ENCODE peak calls at places on chromosomes 3 and 15, in seven cellular contexts. One of them, this sample, is unnamed.

GRCh38 chr3:42247576-42248027 is 18.4 kb downstream of the CCK start:
- DNase-seq in activated CD4-positive, alpha-beta T cell treated with anti-CD3 and anti-CD28 coated beads, Interleukin-2, amount 50 U/mL, for 1 hour: peak; percentile 57
- DNase-seq in T-helper 9 cell: peak; percentile 25
- DNase-seq in COR-L47: peak; percentile 42
- DNase-seq in NCI-H510A: no peak
- DNase-seq in heart left ventricle: no peak
- DNase-seq in iris pigment epithelial cell: peak; percentile 56
- DNase-seq in this sample: peak; percentile 19

GRCh38 chr3:127786358-127787070 is 35.8 kb downstream of the MGLL start:
- DNase-seq in activated CD4-positive, alpha-beta T cell treated with anti-CD3 and anti-CD28 coated beads, Interleukin-2, amount 50 U/mL, for 1 hour: no peak
- DNase-seq in T-helper 9 cell: no peak
- DNase-seq in COR-L47: peak; percentile 87
- DNase-seq in NCI-H510A: peak; percentile 24
- DNase-seq in heart left ventricle: peak; percentile 83
- DNase-seq in iris pigment epithelial cell: no peak
- DNase-seq in this sample: no peak

GRCh38 chr3:9893739-9894138 is 3.3 kb downstream of the JAGN1 start:
- DNase-seq in activated CD4-positive, alpha-beta T cell treated with anti-CD3 and anti-CD28 coated beads, Interleukin-2, amount 50 U/mL, for 1 hour: no peak
- DNase-seq in T-helper 9 cell: no peak
- DNase-seq in COR-L47: no peak
- DNase-seq in NCI-H510A: no peak
- DNase-seq in heart left ventricle: no peak
- DNase-seq in iris pigment epithelial cell: no peak
- DNase-seq in this sample: no peak

GRCh38 chr15:26095710-26096330 is 232.7 kb upstream of the ATP10A start:
- DNase-seq in activated CD4-positive, alpha-beta T cell treated with anti-CD3 and anti-CD28 coated beads, Interleukin-2, amount 50 U/mL, for 1 hour: no peak
- DNase-seq in T-helper 9 cell: no peak
- DNase-seq in COR-L47: no peak
- DNase-seq in NCI-H510A: no peak
- DNase-seq in heart left ventricle: no peak
- DNase-seq in iris pigment epithelial cell: no peak
- DNase-seq in this sample: no peak

GRCh38 chr3:95217661-95218060 is 1154.8 kb downstream of the NSUN3 start:
- DNase-seq in activated CD4-positive, alpha-beta T cell treated with anti-CD3 and anti-CD28 coated beads, Interleukin-2, amount 50 U/mL, for 1 hour: no peak
- DNase-seq in T-helper 9 cell: no peak
- DNase-seq in COR-L47: no peak
- DNase-seq in NCI-H510A: no peak
- DNase-seq in heart left ventricle: no peak
- DNase-seq in iris pigment epithelial cell: no peak
- DNase-seq in this sample: no peak

GRCh38 chr15:100255644-100256043 is 86.1 kb downstream of the ADAMTS17 start:
- DNase-seq in activated CD4-positive, alpha-beta T cell treated with anti-CD3 and anti-CD28 coated beads, Interleukin-2, amount 50 U/mL, for 1 hour: no peak
- DNase-seq in T-helper 9 cell: no peak
- DNase-seq in COR-L47: no peak
- DNase-seq in NCI-H510A: no peak
- DNase-seq in heart left ventricle: no peak
- DNase-seq in iris pigment epithelial cell: no peak
- DNase-seq in this sample: no peak

GRCh38 chr3:7518471-7518870 is 657.6 kb downstream of the GRM7 start:
- DNase-seq in activated CD4-positive, alpha-beta T cell treated with anti-CD3 and anti-CD28 coated beads, Interleukin-2, amount 50 U/mL, for 1 hour: no peak
- DNase-seq in T-helper 9 cell: no peak
- DNase-seq in COR-L47: no peak
- DNase-seq in NCI-H510A: no peak
- DNase-seq in heart left ventricle: no peak
- DNase-seq in iris pigment epithelial cell: peak; percentile 11
- DNase-seq in this sample: no peak

GRCh38 chr15:98914626-98915025 is 93.0 kb downstream of the PGPEP1L start:
- DNase-seq in activated CD4-positive, alpha-beta T cell treated with anti-CD3 and anti-CD28 coated beads, Interleukin-2, amount 50 U/mL, for 1 hour: no peak
- DNase-seq in T-helper 9 cell: no peak
- DNase-seq in COR-L47: no peak
- DNase-seq in NCI-H510A: no peak
- DNase-seq in heart left ventricle: no peak
- DNase-seq in iris pigment epithelial cell: peak; percentile 86
- DNase-seq in this sample: no peak

GRCh38 chr3:14532691-14533456 is 7.3 kb downstream of the GRIP2 start:
- DNase-seq in activated CD4-positive, alpha-beta T cell treated with anti-CD3 and anti-CD28 coated beads, Interleukin-2, amount 50 U/mL, for 1 hour: no peak
- DNase-seq in T-helper 9 cell: no peak
- DNase-seq in COR-L47: peak; percentile 69
- DNase-seq in NCI-H510A: no peak
- DNase-seq in heart left ventricle: peak; percentile 67
- DNase-seq in iris pigment epithelial cell: no peak
- DNase-seq in this sample: no peak

GRCh38 chr3:37183375-37183831 is 9.0 kb upstream of the LRRFIP2 start:
- DNase-seq in activated CD4-positive, alpha-beta T cell treated with anti-CD3 and anti-CD28 coated beads, Interleukin-2, amount 50 U/mL, for 1 hour: no peak
- DNase-seq in T-helper 9 cell: no peak
- DNase-seq in COR-L47: no peak
- DNase-seq in NCI-H510A: no peak
- DNase-seq in heart left ventricle: no peak
- DNase-seq in iris pigment epithelial cell: peak; percentile 95
- DNase-seq in this sample: no peak

GRCh38 chr3:13275376-13276005 is 144.6 kb downstream of the NUP210 start:
- DNase-seq in activated CD4-positive, alpha-beta T cell treated with anti-CD3 and anti-CD28 coated beads, Interleukin-2, amount 50 U/mL, for 1 hour: no peak
- DNase-seq in T-helper 9 cell: no peak
- DNase-seq in COR-L47: no peak
- DNase-seq in NCI-H510A: no peak
- DNase-seq in heart left ventricle: no peak
- DNase-seq in iris pigment epithelial cell: no peak
- DNase-seq in this sample: no peak

GRCh38 chr15:68620721-68621528 is 42.1 kb downstream of the CORO2B start:
- DNase-seq in activated CD4-positive, alpha-beta T cell treated with anti-CD3 and anti-CD28 coated beads, Interleukin-2, amount 50 U/mL, for 1 hour: no peak
- DNase-seq in T-helper 9 cell: no peak
- DNase-seq in COR-L47: peak; percentile 99
- DNase-seq in NCI-H510A: no peak
- DNase-seq in heart left ventricle: peak; percentile 93
- DNase-seq in iris pigment epithelial cell: peak; percentile 95
- DNase-seq in this sample: no peak

GRCh38 chr3:55870576-55870975 is 383.5 kb upstream of the WNT5A start:
- DNase-seq in activated CD4-positive, alpha-beta T cell treated with anti-CD3 and anti-CD28 coated beads, Interleukin-2, amount 50 U/mL, for 1 hour: no peak
- DNase-seq in T-helper 9 cell: no peak
- DNase-seq in COR-L47: peak; percentile 22
- DNase-seq in NCI-H510A: no peak
- DNase-seq in heart left ventricle: no peak
- DNase-seq in iris pigment epithelial cell: no peak
- DNase-seq in this sample: no peak

GRCh38 chr3:185205865-185206264 is 48.0 kb downstream of the EHHADH start:
- DNase-seq in activated CD4-positive, alpha-beta T cell treated with anti-CD3 and anti-CD28 coated beads, Interleukin-2, amount 50 U/mL, for 1 hour: no peak
- DNase-seq in T-helper 9 cell: no peak
- DNase-seq in COR-L47: no peak
- DNase-seq in NCI-H510A: no peak
- DNase-seq in heart left ventricle: no peak
- DNase-seq in iris pigment epithelial cell: no peak
- DNase-seq in this sample: no peak

GRCh38 chr3:20324664-20325478 is 138.9 kb upstream of the SGO1 start:
- DNase-seq in activated CD4-positive, alpha-beta T cell treated with anti-CD3 and anti-CD28 coated beads, Interleukin-2, amount 50 U/mL, for 1 hour: no peak
- DNase-seq in T-helper 9 cell: no peak
- DNase-seq in COR-L47: no peak
- DNase-seq in NCI-H510A: no peak
- DNase-seq in heart left ventricle: no peak
- DNase-seq in iris pigment epithelial cell: no peak
- DNase-seq in this sample: no peak

GRCh38 chr15:64635486-64635815 is 139.9 kb downstream of the RBPMS2 start:
- DNase-seq in activated CD4-positive, alpha-beta T cell treated with anti-CD3 and anti-CD28 coated beads, Interleukin-2, amount 50 U/mL, for 1 hour: no peak
- DNase-seq in T-helper 9 cell: no peak
- DNase-seq in COR-L47: peak; percentile 56
- DNase-seq in NCI-H510A: no peak
- DNase-seq in heart left ventricle: peak; percentile 34
- DNase-seq in iris pigment epithelial cell: peak; percentile 94
- DNase-seq in this sample: no peak

GRCh38 chr15:63514533-63514943 is 10.1 kb downstream of the USP3 start:
- DNase-seq in activated CD4-positive, alpha-beta T cell treated with anti-CD3 and anti-CD28 coated beads, Interleukin-2, amount 50 U/mL, for 1 hour: no peak
- DNase-seq in T-helper 9 cell: no peak
- DNase-seq in COR-L47: no peak
- DNase-seq in NCI-H510A: no peak
- DNase-seq in heart left ventricle: no peak
- DNase-seq in iris pigment epithelial cell: peak; percentile 94
- DNase-seq in this sample: no peak

GRCh38 chr3:109275702-109276293 is 40.5 kb downstream of the DPPA2 start:
- DNase-seq in activated CD4-positive, alpha-beta T cell treated with anti-CD3 and anti-CD28 coated beads, Interleukin-2, amount 50 U/mL, for 1 hour: no peak
- DNase-seq in T-helper 9 cell: no peak
- DNase-seq in COR-L47: peak; percentile 23
- DNase-seq in NCI-H510A: no peak
- DNase-seq in heart left ventricle: no peak
- DNase-seq in iris pigment epithelial cell: peak; percentile 52
- DNase-seq in this sample: no peak

GRCh38 chr15:78007965-78008886 is 69.3 kb downstream of the TBC1D2B start:
- DNase-seq in activated CD4-positive, alpha-beta T cell treated with anti-CD3 and anti-CD28 coated beads, Interleukin-2, amount 50 U/mL, for 1 hour: no peak
- DNase-seq in T-helper 9 cell: no peak
- DNase-seq in COR-L47: no peak
- DNase-seq in NCI-H510A: no peak
- DNase-seq in heart left ventricle: peak; percentile 88
- DNase-seq in iris pigment epithelial cell: peak; percentile 86
- DNase-seq in this sample: no peak

GRCh38 chr3:151976211-151977050 is 103.0 kb downstream of the SUCNR1 start:
- DNase-seq in activated CD4-positive, alpha-beta T cell treated with anti-CD3 and anti-CD28 coated beads, Interleukin-2, amount 50 U/mL, for 1 hour: no peak
- DNase-seq in T-helper 9 cell: no peak
- DNase-seq in COR-L47: no peak
- DNase-seq in NCI-H510A: no peak
- DNase-seq in heart left ventricle: no peak
- DNase-seq in iris pigment epithelial cell: peak; percentile 99
- DNase-seq in this sample: no peak

GRCh38 chr3:189363856-189364255 is 192.1 kb downstream of the TPRG1 start:
- DNase-seq in activated CD4-positive, alpha-beta T cell treated with anti-CD3 and anti-CD28 coated beads, Interleukin-2, amount 50 U/mL, for 1 hour: no peak
- DNase-seq in T-helper 9 cell: no peak
- DNase-seq in COR-L47: no peak
- DNase-seq in NCI-H510A: no peak
- DNase-seq in heart left ventricle: no peak
- DNase-seq in iris pigment epithelial cell: peak; percentile 11
- DNase-seq in this sample: no peak

GRCh38 chr15:45821390-45821789 is 186.6 kb downstream of the SQOR start:
- DNase-seq in activated CD4-positive, alpha-beta T cell treated with anti-CD3 and anti-CD28 coated beads, Interleukin-2, amount 50 U/mL, for 1 hour: no peak
- DNase-seq in T-helper 9 cell: no peak
- DNase-seq in COR-L47: no peak
- DNase-seq in NCI-H510A: no peak
- DNase-seq in heart left ventricle: no peak
- DNase-seq in iris pigment epithelial cell: no peak
- DNase-seq in this sample: no peak

GRCh38 chr3:113183748-113184661 is 27.4 kb upstream of the BOC start:
- DNase-seq in activated CD4-positive, alpha-beta T cell treated with anti-CD3 and anti-CD28 coated beads, Interleukin-2, amount 50 U/mL, for 1 hour: no peak
- DNase-seq in T-helper 9 cell: no peak
- DNase-seq in COR-L47: no peak
- DNase-seq in NCI-H510A: no peak
- DNase-seq in heart left ventricle: no peak
- DNase-seq in iris pigment epithelial cell: no peak
- DNase-seq in this sample: no peak

GRCh38 chr15:45654749-45655148 is 19.9 kb downstream of the SQOR start:
- DNase-seq in activated CD4-positive, alpha-beta T cell treated with anti-CD3 and anti-CD28 coated beads, Interleukin-2, amount 50 U/mL, for 1 hour: no peak
- DNase-seq in T-helper 9 cell: no peak
- DNase-seq in COR-L47: no peak
- DNase-seq in NCI-H510A: no peak
- DNase-seq in heart left ventricle: no peak
- DNase-seq in iris pigment epithelial cell: no peak
- DNase-seq in this sample: no peak

GRCh38 chr15:57505949-57506391 is 85.7 kb upstream of the MYZAP start:
- DNase-seq in activated CD4-positive, alpha-beta T cell treated with anti-CD3 and anti-CD28 coated beads, Interleukin-2, amount 50 U/mL, for 1 hour: no peak
- DNase-seq in T-helper 9 cell: no peak
- DNase-seq in COR-L47: no peak
- DNase-seq in NCI-H510A: peak; percentile 91
- DNase-seq in heart left ventricle: peak; percentile 74
- DNase-seq in iris pigment epithelial cell: peak; percentile 42
- DNase-seq in this sample: no peak

GRCh38 chr3:166446291-166446690 is 609.1 kb upstream of the BCHE start:
- DNase-seq in activated CD4-positive, alpha-beta T cell treated with anti-CD3 and anti-CD28 coated beads, Interleukin-2, amount 50 U/mL, for 1 hour: no peak
- DNase-seq in T-helper 9 cell: no peak
- DNase-seq in COR-L47: no peak
- DNase-seq in NCI-H510A: no peak
- DNase-seq in heart left ventricle: no peak
- DNase-seq in iris pigment epithelial cell: peak; percentile 37
- DNase-seq in this sample: no peak